ENCODE peak calls at places on chromosomes 16 and 17, in five cellular contexts. M, P, T, O and D are unnamed samples.

GRCh38 chr17:4176803-4177472 is 33.9 kb downstream of the CYB5D2 start:
- DNase-seq in T (no peak), M (no peak), P (no peak), O (no peak), D (no peak)

GRCh38 chr16:48831081-48831722 is 221.2 kb upstream of the N4BP1 start:
- DNase-seq in M (no peak), P (no peak), O (peak; percentile 79), T (no peak), D (no peak)

GRCh38 chr16:65681406-65681805 is 559.5 kb upstream of the CDH11 start:
- DNase-seq in T (no peak), P (peak; percentile 37), M (no peak), O (no peak), D (no peak)

GRCh38 chr17:5747276-5747675 is 163.0 kb upstream of the NLRP1 start:
- DNase-seq in O (no peak), P (no peak), M (no peak), T (no peak), D (no peak)

GRCh38 chr16:46731691-46732555 is 16.2 kb downstream of the MYLK3 start:
- DNase-seq in M (no peak), T (no peak), P (no peak), O (no peak), D (no peak)

GRCh38 chr17:8470447-8471047 is 34.9 kb downstream of the NDEL1 start:
- DNase-seq in M (no peak), T (no peak), P (peak; percentile 52), O (no peak), D (no peak)

GRCh38 chr16:81610144-81610842 is 165.7 kb downstream of the CMIP start:
- DNase-seq in O (no peak), T (peak; percentile 84), P (peak; percentile 76), M (no peak), D (no peak)

GRCh38 chr17:42289863-42290165 is 1.5 kb downstream of the STAT5A start:
- DNase-seq in T (no peak), P (no peak), O (no peak), M (no peak), D (no peak)

GRCh38 chr16:49838361-49838638 is 17.6 kb downstream of the ZNF423 start:
- DNase-seq in P (no peak), T (no peak), M (no peak), O (peak; percentile 64), D (no peak)

GRCh38 chr16:88685156-88686061 is 898 bp downstream of the SNAI3 start:
- DNase-seq in T (peak; percentile 67), P (peak; percentile 69), M (no peak), O (peak; percentile 66), D (no peak)

GRCh38 chr17:72404872-72405271 is 284.1 kb downstream of the SOX9 start:
- DNase-seq in T (peak; percentile 86), P (peak; percentile 72), M (no peak), O (no peak), D (no peak)

GRCh38 chr17:64781394-64781793 is 119.3 kb upstream of the SMURF2 start:
- DNase-seq in O (peak; percentile 64), P (no peak), M (no peak), T (no peak), D (no peak)

GRCh38 chr17:68640601-68641000 is 39.4 kb upstream of the FAM20A start:
- DNase-seq in M (no peak), O (no peak), P (no peak), T (no peak), D (no peak)

GRCh38 chr16:88599092-88599733 is 29.0 kb downstream of the ZC3H18 start:
- DNase-seq in O (no peak), M (no peak), T (no peak), P (no peak), D (no peak)

GRCh38 chr17:36858119-36859002 is 78.9 kb upstream of the LHX1 start:
- DNase-seq in M (no peak), O (no peak), P (no peak), T (no peak), D (no peak)

GRCh38 chr17:11935734-11936406 is 61.4 kb downstream of the ZNF18 start:
- DNase-seq in T (peak; percentile 33), O (peak; percentile 80), P (peak; percentile 63), M (peak; percentile 36), D (no peak)

GRCh38 chr17:60107526-60108257 is 29.0 kb upstream of the HEATR6 start:
- DNase-seq in M (no peak), T (no peak), O (no peak), P (peak; percentile 28), D (no peak)
- TF ChIP-seq CTCF in M (no peak), T (no peak), O (no peak), P (no peak), D (no peak)

GRCh38 chr17:82388223-82388921 is 16.8 kb downstream of the UTS2R start:
- DNase-seq in P (peak; percentile 44), T (no peak), M (no peak), O (no peak), D (no peak)
- TF ChIP-seq CTCF in P (no peak), T (no peak), M (no peak), O (no peak), D (no peak)

DNA sequence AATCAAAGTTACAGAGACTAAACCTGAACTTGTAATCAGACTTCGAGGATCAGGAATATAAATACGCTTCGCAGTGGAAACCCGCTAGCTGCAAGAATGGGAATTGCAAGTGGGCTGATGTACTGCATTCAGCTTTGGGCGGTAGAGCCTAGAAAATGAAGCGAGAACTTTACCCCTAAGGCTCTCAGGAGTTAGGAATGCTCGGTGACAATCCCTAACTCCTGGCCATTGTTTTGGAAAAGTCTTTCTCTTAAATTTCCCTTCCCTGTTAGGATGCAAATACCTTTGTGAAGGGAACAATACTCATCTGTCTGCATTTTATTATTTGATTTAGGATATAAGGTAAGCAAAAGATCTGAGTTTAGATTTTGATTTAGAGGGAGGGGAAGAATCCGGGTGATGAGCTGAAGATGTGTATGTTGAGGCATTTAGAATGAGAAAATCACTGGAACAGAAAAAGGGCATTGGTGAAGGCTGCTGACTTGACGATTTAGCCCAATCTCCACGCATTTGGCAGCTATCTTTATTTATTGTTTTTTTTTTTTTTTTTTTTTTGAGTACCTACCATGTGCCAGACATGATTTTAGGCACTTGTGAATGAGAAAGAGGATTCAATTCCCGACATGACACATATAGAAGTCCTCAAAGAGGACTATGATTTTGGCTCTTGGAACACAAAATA is 2.2 kb upstream of the TOX3 start:
- DNase-seq in O (peak; percentile 90), T (no peak), M (peak; percentile 43), P (peak; percentile 0), D (no peak)
- TF ChIP-seq CTCF in O (peak; percentile 74), T (peak; percentile 18), M (peak; percentile 1), P (peak; percentile 18), D (peak; percentile 22)

DNA sequence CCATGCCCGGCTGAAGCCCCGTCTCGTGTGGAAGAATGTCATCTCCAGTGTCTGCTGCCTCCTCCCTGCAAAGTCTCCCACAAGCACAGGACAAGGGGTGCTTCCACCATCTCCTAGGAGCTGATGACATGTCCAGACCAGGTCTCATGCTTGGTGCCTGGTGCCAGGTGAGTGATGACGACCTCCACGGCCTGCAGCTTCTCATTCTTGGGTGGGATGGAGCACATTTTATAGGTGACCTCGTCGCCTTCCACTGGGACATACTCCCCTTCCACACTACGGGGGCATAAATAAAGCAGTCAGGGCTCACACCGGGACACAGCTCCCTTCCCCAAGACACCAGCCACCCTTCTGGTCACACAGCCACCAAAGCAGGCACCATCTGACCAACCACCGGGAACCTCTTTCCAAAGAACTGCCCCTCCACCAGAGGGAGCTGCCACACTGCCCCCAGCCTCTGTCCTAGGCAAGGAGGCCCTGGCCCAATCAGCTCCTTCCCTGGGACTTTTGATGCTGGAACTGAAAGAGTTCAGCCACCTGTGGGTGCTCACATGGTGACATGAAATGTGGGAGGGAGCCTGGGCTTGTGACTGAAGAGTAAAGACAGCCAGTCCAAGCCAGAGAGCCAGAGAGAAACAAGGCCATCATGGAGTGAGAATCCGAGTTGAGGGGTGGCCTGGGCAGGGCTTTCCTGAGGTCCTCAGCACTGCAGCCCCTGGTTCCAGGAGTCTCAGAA is 13.6 kb downstream of the CARHSP1 start:
- DNase-seq in M (no peak), T (no peak), P (no peak), O (no peak), D (no peak)
- TF ChIP-seq CTCF in M (peak; percentile 31), T (no peak), P (no peak), O (peak; percentile 56), D (peak; percentile 22)

DNA sequence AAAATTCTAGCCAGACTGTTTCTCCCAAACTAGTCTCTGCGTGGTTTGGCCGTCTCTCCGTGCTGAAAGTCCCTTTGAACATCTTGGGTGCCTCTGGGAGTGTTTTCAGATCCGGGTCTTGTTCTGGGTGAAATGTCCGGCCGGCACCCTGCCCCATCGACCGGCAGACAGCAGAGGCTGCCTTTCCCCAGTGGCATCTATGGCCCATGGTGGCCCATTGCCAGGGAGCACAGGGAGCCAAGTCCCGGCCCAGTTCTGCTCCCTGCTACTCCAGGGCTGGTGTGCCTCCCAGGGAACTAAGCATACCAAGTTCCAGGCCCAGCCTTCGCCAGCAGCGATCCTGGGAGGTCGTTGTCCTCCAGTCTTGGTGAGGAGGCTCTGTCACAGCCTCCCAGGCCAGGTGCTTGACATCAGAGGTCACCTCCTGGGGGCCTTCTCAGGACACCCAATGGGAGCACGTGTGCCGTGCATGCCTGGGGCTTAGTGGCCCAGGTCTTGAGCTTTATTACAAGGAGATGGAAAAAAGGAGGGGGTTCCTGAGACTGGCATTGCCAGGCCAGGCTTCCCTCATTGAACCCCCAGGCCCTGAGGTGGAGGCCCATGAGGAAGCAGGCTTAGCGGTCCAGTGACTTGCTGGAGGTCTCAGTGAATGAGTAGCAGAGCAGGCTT is 53.9 kb downstream of the PGS1 start:
- DNase-seq in T (no peak), P (no peak), O (no peak), M (no peak), D (no peak)
- TF ChIP-seq CTCF in T (no peak), P (no peak), O (no peak), M (no peak), D (no peak)

GRCh38 chr16:67327774-67328173 is 1.2 kb downstream of the LRRC36 start:
- DNase-seq in T (no peak), P (no peak), O (no peak), M (no peak), D (no peak)
- TF ChIP-seq CTCF in T (no peak), P (no peak), O (no peak), M (no peak), D (no peak)

GRCh38 chr17:35089846-35090193 is 26.3 kb upstream of the RFFL start:
- DNase-seq in P (peak; percentile 46), M (no peak), T (peak; percentile 34), O (peak; percentile 72), D (no peak)
- TF ChIP-seq CTCF in P (no peak), M (no peak), T (peak; percentile 20), O (no peak), D (peak; percentile 17)

GRCh38 chr17:45794840-45795239 is 10.7 kb downstream of the CRHR1 start:
- DNase-seq in O (peak; percentile 64), T (no peak), P (peak; percentile 12), M (no peak), D (no peak)
- TF ChIP-seq CTCF in O (no peak), T (peak; percentile 5), P (no peak), M (peak; percentile 61), D (no peak)

GRCh38 chr17:19317359-19318095 is 45.0 kb downstream of the B9D1 start:
- DNase-seq in P (peak; percentile 84), M (peak; percentile 74), O (peak; percentile 93), T (peak; percentile 80), D (peak; percentile 24)
- TF ChIP-seq CTCF in P (peak; percentile 24), M (peak; percentile 49), O (no peak), T (peak; percentile 47), D (peak; percentile 55)